ENCODE peak calls at places on chromosomes 13 and 19, in nine cellular contexts. J is HepG2; W is H9; G is brain microvascular endothelial cell; O is activated naive CD4-positive, alpha-beta T cell treated with anti-CD3 and anti-CD28 coated beads, Interleukin-2, amount 10 ng/mL, durations not matched to agents 7 days and 5 days; C is HFFc6; L is SW480; R is amygdala; Z is midbrain. F is an unnamed sample.
A peak's percentile ranks its signal among the peaks of the same experiment; 100 is the strongest.

GRCh38 chr13:93293716-93294115 is 67.1 kb downstream of the GPC6 start:
- DNase-seq in W (no peak), O (no peak), C (no peak), R (no peak), Z (no peak), G (no peak), L (no peak), J (no peak), F (no peak)

GRCh38 chr13:80133631-80134083 is 207.3 kb downstream of the SPRY2 start:
- DNase-seq in R (no peak), W (no peak), J (no peak), L (no peak), G (no peak), O (no peak), C (no peak), Z (peak; percentile 76), F (peak; percentile 63)

GRCh38 chr19:1512671-1513491 is at the start of gene ADAMTSL5:
- DNase-seq in R (no peak), W (peak; percentile 58), G (no peak), Z (no peak), O (peak; percentile 77), J (peak; percentile 40), C (peak; percentile 18), L (peak; percentile 56), F (no peak)

GRCh38 chr13:45341799-45342584 is 1.0 kb upstream of the TPT1 start:
- DNase-seq in R (no peak), Z (peak; percentile 49), O (no peak), G (no peak), L (peak; percentile 68), J (no peak), C (no peak), W (no peak), F (no peak)

GRCh38 chr19:47003611-47003935 is 16.1 kb upstream of the NPAS1 start:
- DNase-seq in Z (no peak), C (no peak), L (no peak), O (no peak), R (no peak), W (no peak), G (no peak), J (no peak), F (no peak)

GRCh38 chr19:50870417-50871089 is 2.7 kb upstream of the KLK2 start:
- DNase-seq in W (peak; percentile 71), G (no peak), R (no peak), O (peak; percentile 28), J (peak; percentile 12), Z (no peak), C (no peak), L (no peak), F (no peak)

GRCh38 chr13:51912091-51912490 is 50.3 kb downstream of the CCDC70 start:
- DNase-seq in L (no peak), R (no peak), Z (peak; percentile 69), O (no peak), J (no peak), W (peak; percentile 26), G (no peak), C (no peak), F (peak; percentile 74)

GRCh38 chr13:99648905-99649304 is 147.6 kb downstream of the TM9SF2 start:
- DNase-seq in G (no peak), R (no peak), O (no peak), C (no peak), J (no peak), Z (no peak), W (no peak), L (no peak), F (no peak)

GRCh38 chr19:2478756-2479555 is 3.0 kb downstream of the GADD45B start:
- DNase-seq in G (peak; percentile 62), R (no peak), Z (no peak), L (no peak), C (peak; percentile 68), W (no peak), J (no peak), O (peak; percentile 84), F (peak; percentile 32)

GRCh38 chr19:2575734-2576481 is 100.0 kb downstream of the GADD45B start:
- DNase-seq in R (no peak), L (no peak), J (peak; percentile 79), Z (no peak), O (no peak), W (no peak), C (no peak), G (peak; percentile 95), F (no peak)

GRCh38 chr19:46271488-46272197 is 25.2 kb upstream of the HIF3A start:
- DNase-seq in J (no peak), W (no peak), L (peak; percentile 45), R (no peak), Z (no peak), O (no peak), C (peak; percentile 86), G (peak; percentile 91), F (no peak)

GRCh38 chr13:98965325-98965724 is 12.5 kb downstream of the DOCK9 start:
- DNase-seq in R (no peak), Z (no peak), C (no peak), W (no peak), O (no peak), L (no peak), J (no peak), G (no peak), F (no peak)

GRCh38 chr13:43543331-43543730 is 243.4 kb downstream of the ENOX1 start:
- DNase-seq in O (no peak), C (no peak), G (peak; percentile 29), Z (no peak), R (no peak), L (no peak), W (no peak), J (no peak), F (no peak)

GRCh38 chr13:20847298-20847697 is 55.2 kb downstream of the XPO4 start:
- DNase-seq in G (peak; percentile 10), J (no peak), Z (no peak), C (no peak), O (no peak), W (no peak), R (no peak), L (no peak), F (no peak)

GRCh38 chr19:50331187-50332013 is 2.2 kb upstream of the KCNC3 start:
- DNase-seq in C (no peak), J (no peak), G (no peak), W (peak; percentile 82), L (peak; percentile 32), Z (no peak), R (no peak), O (peak; percentile 42), F (no peak)

GRCh38 chr19:19160489-19161035 is 9.5 kb downstream of the MEF2B start:
- DNase-seq in L (no peak), G (no peak), O (no peak), Z (no peak), C (no peak), R (no peak), J (no peak), W (no peak), F (no peak)